ENCODE peak calls at places on chromosome 2, in five cellular contexts. One of them, this sample, is unnamed.

GRCh38 chr2:42048318-42049251 is 764 bp downstream of the PKDCC start:
- DNase-seq in H4: no peak
- DNase-seq in tibial artery: no peak
- DNase-seq in GM19239: no peak
- DNase-seq in LoVo: no peak
- DNase-seq in this sample: no peak

GRCh38 chr2:3598197-3598910 is 3.4 kb downstream of the COLEC11 start:
- DNase-seq in H4: no peak
- DNase-seq in tibial artery: no peak
- DNase-seq in GM19239: no peak
- DNase-seq in LoVo: no peak
- DNase-seq in this sample: no peak

GRCh38 chr2:17830053-17831034 is 14.1 kb downstream of the MSGN1 start:
- DNase-seq in H4: peak
- DNase-seq in tibial artery: no peak
- DNase-seq in GM19239: no peak
- DNase-seq in LoVo: peak
- DNase-seq in this sample: peak

GRCh38 chr2:225584821-225585220 is 185.3 kb downstream of the NYAP2 start:
- DNase-seq in H4: no peak
- DNase-seq in tibial artery: no peak
- DNase-seq in GM19239: no peak
- DNase-seq in LoVo: no peak
- DNase-seq in this sample: no peak

GRCh38 chr2:197264332-197264731 is 46.2 kb downstream of the ANKRD44 start:
- DNase-seq in H4: no peak
- DNase-seq in tibial artery: no peak
- DNase-seq in GM19239: no peak
- DNase-seq in LoVo: no peak
- DNase-seq in this sample: no peak

GRCh38 chr2:11716689-11717321 is 29.6 kb upstream of the LPIN1 start:
- DNase-seq in H4: no peak
- DNase-seq in tibial artery: no peak
- DNase-seq in GM19239: no peak
- DNase-seq in LoVo: no peak
- DNase-seq in this sample: no peak

GRCh38 chr2:144015655-144016245 is 504.2 kb downstream of the ZEB2 start:
- DNase-seq in H4: no peak
- DNase-seq in tibial artery: no peak
- DNase-seq in GM19239: no peak
- DNase-seq in LoVo: no peak
- DNase-seq in this sample: no peak

GRCh38 chr2:177078416-177078815 is 134.2 kb upstream of the HNRNPA3 start:
- DNase-seq in H4: peak
- DNase-seq in tibial artery: no peak
- DNase-seq in GM19239: no peak
- DNase-seq in LoVo: no peak
- DNase-seq in this sample: peak

GRCh38 chr2:84866121-84866520 is 14.8 kb downstream of the TRABD2A start:
- DNase-seq in H4: no peak
- DNase-seq in tibial artery: no peak
- DNase-seq in GM19239: no peak
- DNase-seq in LoVo: no peak
- DNase-seq in this sample: no peak

GRCh38 chr2:85269959-85270358 is 57.8 kb downstream of the TGOLN2 start:
- DNase-seq in H4: no peak
- DNase-seq in tibial artery: no peak
- DNase-seq in GM19239: no peak
- DNase-seq in LoVo: no peak
- DNase-seq in this sample: no peak

GRCh38 chr2:28047698-28048097 is 157.2 kb downstream of the BABAM2 start:
- DNase-seq in H4: peak
- DNase-seq in tibial artery: no peak
- DNase-seq in GM19239: no peak
- DNase-seq in LoVo: peak
- DNase-seq in this sample: no peak

GRCh38 chr2:8252997-8253694 is 428.7 kb upstream of the ID2 start:
- DNase-seq in H4: no peak
- DNase-seq in tibial artery: no peak
- DNase-seq in GM19239: no peak
- DNase-seq in LoVo: no peak
- DNase-seq in this sample: no peak

This sample was measured in head of caudate nucleus.